ENCODE peak calls at places on chromosomes 16 and 17, in five cellular contexts. C is stimulated activated CD8-positive, alpha-beta memory T cell treated with anti-CD3 and anti-CD28 coated beads, Interleukin-12 subunit alpha, Interleukin-12 subunit beta, amount 100 ng/mL, for 1 hour; A is GM03348; W is T-helper 2 cell; T is GOT3. N is an unnamed sample.

GRCh38 chr16:65178151-65178550 is 56.3 kb upstream of the CDH11 start:
- DNase-seq in T (no peak), W (no peak), C (no peak), A (peak; percentile 51), N (no peak)

GRCh38 chr16:46884513-46885293 is 541 bp downstream of the GPT2 start:
- DNase-seq in T (no peak), C (no peak), W (no peak), A (peak; percentile 39), N (no peak)

GRCh38 chr17:3796110-3796821 is 4.7 kb downstream of the ITGAE start:
- DNase-seq in C (peak; percentile 69), T (no peak), W (peak; percentile 45), A (no peak), N (no peak)

GRCh38 chr17:32502013-32502412 is 15.2 kb downstream of the CDK5R1 start:
- DNase-seq in T (no peak), A (no peak), C (no peak), W (no peak), N (no peak)

GRCh38 chr17:27579304-27579703 is 51.7 kb upstream of the LGALS9 start:
- DNase-seq in A (no peak), T (no peak), W (no peak), C (no peak), N (no peak)

GRCh38 chr16:13919330-13919682 is 648 bp upstream of the ERCC4 start:
- DNase-seq in T (no peak), A (peak; percentile 47), C (no peak), W (no peak), N (no peak)

GRCh38 chr16:81587626-81588160 is 143.1 kb downstream of the CMIP start:
- DNase-seq in W (no peak), A (no peak), C (no peak), T (no peak), N (no peak)

GRCh38 chr17:35543856-35544255 is 6.4 kb upstream of the SLFN12L start:
- DNase-seq in A (no peak), T (no peak), W (no peak), C (no peak), N (no peak)

GRCh38 chr17:64081802-64082799 is 47.8 kb downstream of the ERN1 start:
- DNase-seq in W (no peak), T (no peak), C (no peak), A (peak; percentile 69), N (peak; percentile 90)

GRCh38 chr17:8964801-8965393 is 610 bp downstream of the PIK3R5 start:
- DNase-seq in C (no peak), A (no peak), T (no peak), W (no peak), N (no peak)

GRCh38 chr17:50088952-50089825 is 6.0 kb upstream of the PDK2 start:
- DNase-seq in C (no peak), A (no peak), T (no peak), W (no peak), N (no peak)

GRCh38 chr17:42329025-42329976 is 41.0 kb downstream of the STAT5A start:
- DNase-seq in T (no peak), C (no peak), W (no peak), A (peak; percentile 70), N (no peak)